ENCODE peak calls at places on chromosomes 11 and 22, in ten cellular contexts. W, I, K, R, C, Y, A, V, F and Q are unnamed samples.

GRCh38 chr11:125515102-125515439 is 19.0 kb upstream of the FEZ1 start:
- DNase-seq in R (no peak), A (no peak), Y (no peak), C (no peak), F (no peak), W (no peak), I (no peak), V (no peak), K (no peak), Q (no peak)

GRCh38 chr11:75872887-75873416 is 57.9 kb downstream of the UVRAG start:
- DNase-seq in A (no peak), F (no peak), K (no peak), Y (no peak), R (peak; percentile 38), C (no peak), I (no peak), W (no peak), V (no peak), Q (no peak)

GRCh38 chr22:24441406-24442351 is 14.3 kb downstream of the ADORA2A start:
- DNase-seq in C (peak; percentile 95), F (no peak), W (no peak), A (no peak), I (no peak), R (no peak), Y (no peak), K (no peak), V (no peak), Q (no peak)

GRCh38 chr11:32881286-32881685 is 11.3 kb upstream of the QSER1 start:
- DNase-seq in Y (no peak), C (no peak), W (peak; percentile 55), V (no peak), F (no peak), K (no peak), I (no peak), A (no peak), R (peak; percentile 78), Q (peak; percentile 35)

GRCh38 chr11:46178542-46178941 is 57.3 kb upstream of the PHF21A start:
- DNase-seq in C (no peak), R (no peak), V (no peak), W (no peak), Y (no peak), A (no peak), F (no peak), K (no peak), I (no peak), Q (no peak)

GRCh38 chr11:17803751-17804334 is 69.3 kb downstream of the KCNC1 start:
- DNase-seq in A (no peak), F (no peak), C (no peak), V (no peak), I (no peak), Y (no peak), W (no peak), R (no peak), K (no peak), Q (no peak)

GRCh38 chr11:74388678-74389327 is 9.4 kb downstream of the PGM2L1 start:
- DNase-seq in I (peak; percentile 72), Y (peak; percentile 58), F (peak; percentile 17), W (peak; percentile 67), C (peak; percentile 72), R (peak; percentile 51), K (peak; percentile 40), A (no peak), V (peak; percentile 57), Q (peak; percentile 63)

GRCh38 chr22:44737414-44738346 is 14.7 kb upstream of the ARHGAP8 start:
- DNase-seq in V (no peak), Y (no peak), F (no peak), K (no peak), A (no peak), C (no peak), R (no peak), I (no peak), W (no peak), Q (no peak)

DNA sequence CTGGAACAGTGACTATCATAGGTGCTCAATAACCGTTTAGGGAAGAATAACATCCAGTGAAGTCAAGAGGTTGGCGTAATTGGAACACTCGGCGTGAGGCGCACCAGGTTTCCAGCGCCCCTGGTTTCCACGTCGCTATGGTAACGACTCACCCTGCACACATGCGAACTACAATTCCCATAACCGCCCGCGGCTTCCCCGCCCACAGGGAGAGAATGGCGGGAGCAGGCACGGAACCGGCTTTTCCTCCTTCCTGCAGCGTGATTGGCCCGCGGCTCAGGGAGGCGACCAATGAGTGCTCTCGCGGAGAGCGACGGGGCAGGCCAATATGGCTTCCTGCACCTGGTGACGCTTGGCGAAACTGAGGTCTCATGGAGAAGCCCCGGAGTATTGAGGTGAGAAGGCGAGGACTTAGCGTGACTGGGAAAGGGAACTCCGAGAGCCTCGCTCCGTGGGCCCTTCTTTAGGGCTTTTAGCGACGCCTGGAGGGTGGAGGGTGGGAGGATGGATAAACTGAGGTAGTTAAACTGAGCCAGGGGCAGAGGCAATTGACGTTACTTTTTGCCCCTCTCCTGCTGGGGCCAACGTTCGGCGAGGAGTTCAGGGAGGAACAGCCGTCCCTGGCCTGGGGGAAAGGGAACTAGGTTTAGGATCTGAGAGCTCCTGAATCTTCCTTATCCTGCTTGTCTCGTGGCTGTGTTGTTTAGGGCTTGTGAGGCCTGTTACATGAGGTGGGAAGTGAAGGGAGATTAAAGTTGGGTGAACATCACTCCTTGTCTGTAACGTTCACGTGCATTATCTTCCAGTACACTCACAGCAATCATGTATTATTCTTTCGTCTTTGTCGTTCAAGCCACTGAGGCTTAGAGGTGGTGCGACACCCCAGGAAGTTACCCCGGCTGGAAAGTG is at the start of gene L3MBTL2:
- DNase-seq in V (peak; percentile 95), F (peak; percentile 96), I (peak; percentile 99), C (peak; percentile 99), W (peak; percentile 91), K (peak; percentile 98), R (peak; percentile 95), Y (peak; percentile 98), A (peak; percentile 82), Q (peak; percentile 97)
- TF ChIP-seq CTCF in V (no peak), F (no peak), I (no peak), C (no peak), W (no peak), K (no peak), R (no peak), Y (no peak), A (no peak), Q (no peak)

GRCh38 chr11:58741127-58741526 is 9.4 kb upstream of the GLYAT start:
- DNase-seq in W (no peak), F (no peak), I (no peak), Y (no peak), C (no peak), A (no peak), R (no peak), V (no peak), K (no peak), Q (no peak)

GRCh38 chr11:58745705-58746364 is 14.1 kb upstream of the GLYAT start:
- DNase-seq in K (no peak), R (no peak), V (no peak), C (no peak), A (no peak), F (no peak), I (no peak), W (no peak), Y (no peak), Q (no peak)

GRCh38 chr11:58744988-58745704 is 13.4 kb upstream of the GLYAT start:
- DNase-seq in C (no peak), Y (no peak), K (no peak), V (no peak), R (no peak), I (no peak), F (no peak), W (no peak), A (no peak), Q (no peak)

GRCh38 chr11:58742140-58742539 is 10.4 kb upstream of the GLYAT start:
- DNase-seq in F (no peak), I (no peak), K (no peak), V (no peak), A (no peak), Y (no peak), C (no peak), R (no peak), W (no peak), Q (no peak)

GRCh38 chr11:58742981-58743880 is 11.5 kb upstream of the GLYAT start:
- DNase-seq in I (no peak), W (no peak), C (no peak), V (no peak), Y (no peak), R (no peak), K (no peak), F (no peak), A (no peak), Q (no peak)
- TF ChIP-seq CTCF in I (no peak), W (peak; percentile 11), C (peak; percentile 10), V (no peak), Y (no peak), R (no peak), K (peak; percentile 22), F (peak; percentile 17), A (peak; percentile 13), Q (no peak)

GRCh38 chr11:10388096-10388495 is 67.0 kb upstream of the AMPD3 start:
- DNase-seq in A (no peak), Y (no peak), V (no peak), K (no peak), F (no peak), I (no peak), R (no peak), W (no peak), C (no peak), Q (no peak)

GRCh38 chr11:10388574-10388973 is 66.5 kb upstream of the AMPD3 start:
- DNase-seq in R (no peak), V (no peak), F (no peak), A (no peak), C (no peak), Y (no peak), I (peak; percentile 77), K (no peak), W (no peak), Q (no peak)

GRCh38 chr11:10387209-10388083 is 67.6 kb upstream of the AMPD3 start:
- DNase-seq in W (peak; percentile 95), V (peak; percentile 95), C (no peak), Y (peak; percentile 46), A (peak; percentile 92), F (peak; percentile 53), I (peak; percentile 93), K (no peak), R (no peak), Q (no peak)

GRCh38 chr11:10392680-10393079 is 62.4 kb upstream of the AMPD3 start:
- DNase-seq in Y (no peak), F (peak; percentile 45), V (peak; percentile 60), C (no peak), K (no peak), A (no peak), R (no peak), W (peak; percentile 29), I (no peak), Q (no peak)

DNA sequence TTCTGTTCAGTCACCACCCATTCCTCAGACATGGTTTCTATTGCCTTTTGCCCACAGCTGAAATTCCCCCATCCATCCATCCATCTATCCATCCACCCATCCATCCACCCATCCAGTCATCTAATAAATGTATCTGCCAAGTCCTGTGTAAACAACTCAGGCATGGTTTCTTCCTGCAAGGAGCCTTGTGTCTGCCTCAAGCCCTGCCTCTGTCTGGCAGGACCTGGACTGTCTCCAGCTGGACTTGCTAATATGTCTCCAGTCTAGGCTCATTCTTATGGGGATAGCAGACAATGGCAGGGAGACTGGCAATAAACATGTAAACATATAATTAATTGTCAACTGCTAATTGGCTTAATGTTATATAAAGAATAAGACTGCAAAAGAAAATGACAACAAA is 64.7 kb upstream of the AMPD3 start:
- DNase-seq in K (no peak), W (peak; percentile 30), F (no peak), I (no peak), R (no peak), A (no peak), Y (no peak), C (no peak), V (no peak), Q (no peak)
- TF ChIP-seq CTCF in K (no peak), W (no peak), F (no peak), I (no peak), R (no peak), A (no peak), Y (no peak), C (no peak), V (no peak), Q (no peak)

GRCh38 chr11:69136471-69136870 is 19.3 kb upstream of the SMIM38 start:
- DNase-seq in Y (no peak), K (no peak), R (no peak), C (no peak), I (no peak), A (no peak), F (no peak), V (no peak), W (no peak), Q (no peak)

GRCh38 chr11:69140635-69141034 is 15.1 kb upstream of the SMIM38 start:
- DNase-seq in V (no peak), Y (no peak), R (peak; percentile 88), K (no peak), I (no peak), W (no peak), C (no peak), A (no peak), F (no peak), Q (peak; percentile 55)

GRCh38 chr11:69135420-69136363 is 20.0 kb upstream of the SMIM38 start:
- DNase-seq in F (no peak), R (peak; percentile 40), C (no peak), I (no peak), V (no peak), W (no peak), Y (no peak), K (no peak), A (no peak), Q (no peak)

GRCh38 chr11:69137148-69137844 is 18.4 kb upstream of the SMIM38 start:
- DNase-seq in R (no peak), W (no peak), Y (no peak), A (no peak), F (no peak), V (no peak), C (no peak), K (no peak), I (no peak), Q (no peak)

GRCh38 chr11:69138265-69138664 is 17.5 kb upstream of the SMIM38 start:
- DNase-seq in V (peak; percentile 73), W (peak; percentile 77), I (no peak), R (peak; percentile 96), C (no peak), Y (no peak), A (no peak), K (no peak), F (peak; percentile 59), Q (peak; percentile 69)
- TF ChIP-seq CTCF in V (no peak), W (no peak), I (no peak), R (no peak), C (no peak), Y (no peak), A (no peak), K (no peak), F (no peak), Q (no peak)